ENCODE peak calls at places on chromosome 17, in eight cellular contexts. One of them, this sample, is unnamed.

GRCh38 chr17:4881761-4882555 is 17.4 kb upstream of the C17orf107 start:
- DNase-seq in uterus: no peak
- DNase-seq in upper lobe of right lung: peak
- DNase-seq in dorsolateral prefrontal cortex: peak
- DNase-seq in AG10803: no peak
- DNase-seq in PC-9: peak
- DNase-seq in testis: peak
- DNase-seq in IMR-90: peak
- DNase-seq in this sample: peak

GRCh38 chr17:37177234-37177633 is 198.6 kb upstream of the C17orf78 start:
- DNase-seq in testis: no peak
- DNase-seq in AG10803: no peak
- DNase-seq in IMR-90: no peak
- DNase-seq in PC-9: no peak
- DNase-seq in dorsolateral prefrontal cortex: no peak
- DNase-seq in upper lobe of right lung: no peak
- DNase-seq in uterus: no peak
- DNase-seq in this sample: no peak

GRCh38 chr17:42097691-42098661 is at the start of gene ZNF385C:
- DNase-seq in upper lobe of right lung: no peak
- DNase-seq in dorsolateral prefrontal cortex: no peak
- DNase-seq in testis: no peak
- DNase-seq in AG10803: no peak
- DNase-seq in IMR-90: no peak
- DNase-seq in uterus: no peak
- DNase-seq in PC-9: no peak
- DNase-seq in this sample: no peak

GRCh38 chr17:57350266-57350665 is 93.9 kb downstream of the MSI2 start:
- DNase-seq in dorsolateral prefrontal cortex: no peak
- DNase-seq in uterus: no peak
- DNase-seq in AG10803: no peak
- DNase-seq in upper lobe of right lung: no peak
- DNase-seq in PC-9: no peak
- DNase-seq in IMR-90: peak
- DNase-seq in testis: peak
- DNase-seq in this sample: no peak

GRCh38 chr17:3502466-3502865 is 26.7 kb downstream of the ASPA start:
- DNase-seq in dorsolateral prefrontal cortex: no peak
- DNase-seq in testis: no peak
- DNase-seq in uterus: no peak
- DNase-seq in upper lobe of right lung: no peak
- DNase-seq in IMR-90: no peak
- DNase-seq in AG10803: no peak
- DNase-seq in PC-9: no peak
- DNase-seq in this sample: no peak

GRCh38 chr17:57349533-57350227 is 93.4 kb downstream of the MSI2 start:
- DNase-seq in IMR-90: peak
- DNase-seq in testis: no peak
- DNase-seq in upper lobe of right lung: no peak
- DNase-seq in AG10803: no peak
- DNase-seq in PC-9: no peak
- DNase-seq in uterus: no peak
- DNase-seq in dorsolateral prefrontal cortex: no peak
- DNase-seq in this sample: no peak

GRCh38 chr17:64024781-64025731 is 4.6 kb upstream of the ICAM2 start:
- DNase-seq in uterus: no peak
- DNase-seq in upper lobe of right lung: no peak
- DNase-seq in testis: no peak
- DNase-seq in AG10803: no peak
- DNase-seq in IMR-90: peak
- DNase-seq in PC-9: no peak
- DNase-seq in dorsolateral prefrontal cortex: no peak
- DNase-seq in this sample: peak

GRCh38 chr17:82642022-82642421 is 6.2 kb downstream of the WDR45B start:
- DNase-seq in PC-9: no peak
- DNase-seq in uterus: no peak
- DNase-seq in upper lobe of right lung: no peak
- DNase-seq in testis: no peak
- DNase-seq in AG10803: no peak
- DNase-seq in dorsolateral prefrontal cortex: no peak
- DNase-seq in IMR-90: no peak
- DNase-seq in this sample: no peak

GRCh38 chr17:47949951-47950350 is 7.7 kb downstream of the PRR15L start:
- DNase-seq in uterus: no peak
- DNase-seq in AG10803: no peak
- DNase-seq in testis: no peak
- DNase-seq in dorsolateral prefrontal cortex: no peak
- DNase-seq in upper lobe of right lung: no peak
- DNase-seq in PC-9: no peak
- DNase-seq in IMR-90: no peak
- DNase-seq in this sample: no peak

GRCh38 chr17:31509095-31509804 is 117.8 kb downstream of the RAB11FIP4 start:
- DNase-seq in uterus: no peak
- DNase-seq in AG10803: no peak
- DNase-seq in upper lobe of right lung: no peak
- DNase-seq in IMR-90: no peak
- DNase-seq in PC-9: no peak
- DNase-seq in testis: peak
- DNase-seq in dorsolateral prefrontal cortex: no peak
- DNase-seq in this sample: no peak

GRCh38 chr17:81514485-81514734 is 1.8 kb upstream of the ACTG1 start:
- DNase-seq in testis: no peak
- DNase-seq in uterus: no peak
- DNase-seq in PC-9: no peak
- DNase-seq in upper lobe of right lung: no peak
- DNase-seq in dorsolateral prefrontal cortex: no peak
- DNase-seq in IMR-90: no peak
- DNase-seq in AG10803: no peak
- DNase-seq in this sample: no peak

DNA sequence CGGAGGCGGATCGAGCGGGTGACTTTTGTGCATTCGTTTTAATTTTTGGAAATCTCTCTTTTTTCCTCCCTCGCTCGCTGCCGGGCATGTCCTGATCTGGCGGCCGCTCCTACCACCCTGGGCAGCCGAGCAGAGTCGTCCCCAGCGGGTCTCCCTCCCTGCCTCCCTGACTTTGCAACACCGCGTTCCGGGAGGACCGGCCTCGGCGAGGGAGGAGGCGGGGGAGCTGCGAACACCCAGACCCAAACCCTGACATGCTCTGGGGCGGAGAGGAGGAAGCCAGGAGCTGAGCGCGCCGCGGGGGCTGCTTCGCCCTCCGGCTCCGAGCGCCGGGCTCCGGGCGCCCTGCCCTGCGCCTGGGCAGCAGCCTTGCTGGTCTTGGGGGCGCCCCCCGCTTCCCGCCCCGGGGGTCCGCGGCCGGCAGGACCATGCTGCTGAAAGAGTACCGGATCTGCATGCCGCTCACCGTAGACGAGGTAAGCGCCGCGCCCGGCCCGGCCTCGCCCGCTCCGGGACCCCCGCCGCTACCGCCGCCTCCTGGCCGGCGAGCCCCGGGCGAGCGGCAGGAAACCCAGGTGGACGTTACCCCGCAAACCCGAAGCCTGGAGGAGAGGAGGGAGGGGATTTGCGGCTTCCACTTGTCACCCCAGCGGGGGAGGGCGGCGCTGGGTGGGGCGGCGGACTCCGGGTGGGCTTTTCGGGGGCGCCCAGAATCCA is 804 bp downstream of the PITPNC1 start:
- DNase-seq in upper lobe of right lung: peak
- DNase-seq in uterus: peak
- DNase-seq in testis: peak
- DNase-seq in IMR-90: peak
- DNase-seq in PC-9: no peak
- DNase-seq in AG10803: peak
- DNase-seq in dorsolateral prefrontal cortex: peak
- DNase-seq in this sample: peak
- TF ChIP-seq CTCF in upper lobe of right lung: peak
- TF ChIP-seq CTCF in uterus: no peak
- TF ChIP-seq CTCF in testis: peak
- TF ChIP-seq CTCF in IMR-90: peak
- TF ChIP-seq CTCF in PC-9: no peak
- TF ChIP-seq CTCF in AG10803: no peak
- TF ChIP-seq CTCF in dorsolateral prefrontal cortex: no peak
- TF ChIP-seq CTCF in this sample: peak

GRCh38 chr17:29618272-29619065 is 4.2 kb downstream of the CORO6 start:
- DNase-seq in IMR-90: no peak
- DNase-seq in uterus: no peak
- DNase-seq in upper lobe of right lung: no peak
- DNase-seq in testis: no peak
- DNase-seq in AG10803: no peak
- DNase-seq in dorsolateral prefrontal cortex: no peak
- DNase-seq in PC-9: no peak
- DNase-seq in this sample: no peak
- H3K4me3 ChIP-seq in IMR-90: no peak
- H3K4me3 ChIP-seq in uterus: no peak
- H3K4me3 ChIP-seq in upper lobe of right lung: peak
- H3K4me3 ChIP-seq in testis: no peak
- H3K4me3 ChIP-seq in AG10803: no peak
- H3K4me3 ChIP-seq in dorsolateral prefrontal cortex: peak
- H3K4me3 ChIP-seq in PC-9: no peak
- H3K4me3 ChIP-seq in this sample: no peak

DNA sequence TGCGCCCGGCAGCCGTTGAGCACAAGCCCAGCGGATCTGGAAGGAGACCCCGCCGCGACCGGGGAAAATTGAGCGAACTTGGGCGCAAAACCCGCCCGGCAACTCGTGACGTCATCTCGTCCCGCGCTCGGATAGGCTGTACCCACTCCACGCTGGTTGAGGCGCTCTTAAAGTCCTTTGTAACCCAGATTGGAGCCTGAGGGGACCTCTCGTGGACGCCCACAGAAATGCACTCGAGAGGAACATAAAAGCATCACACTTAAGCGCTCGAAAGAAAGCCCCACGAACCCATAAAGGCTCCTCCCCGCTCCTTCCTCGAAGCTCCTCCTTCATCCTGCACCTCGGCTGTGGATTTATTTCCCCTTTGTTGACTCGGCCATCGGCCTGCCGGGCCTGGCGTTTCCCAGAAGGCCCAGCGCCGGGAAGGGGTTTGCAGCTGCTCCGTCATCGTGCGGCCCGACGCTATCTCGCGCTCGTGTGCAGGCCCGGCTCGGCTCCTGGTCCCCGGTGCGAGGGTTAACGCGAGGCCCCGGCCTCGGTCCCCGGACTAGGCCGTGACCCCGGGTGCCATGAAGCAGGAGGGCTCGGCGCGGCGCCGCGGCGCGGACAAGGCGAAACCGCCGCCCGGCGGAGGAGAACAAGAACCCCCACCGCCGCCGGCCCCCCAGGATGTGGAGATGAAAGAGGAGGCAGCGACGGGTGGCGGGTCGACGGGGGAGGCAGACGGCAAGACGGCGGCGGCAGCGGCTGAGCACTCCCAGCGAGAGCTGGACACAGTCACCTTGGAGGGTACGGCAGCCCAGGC is at the start of gene PSMD3:
- DNase-seq in AG10803: peak
- DNase-seq in uterus: peak
- DNase-seq in PC-9: peak
- DNase-seq in upper lobe of right lung: peak
- DNase-seq in IMR-90: peak
- DNase-seq in testis: peak
- DNase-seq in dorsolateral prefrontal cortex: peak
- DNase-seq in this sample: peak
- TF ChIP-seq CTCF in AG10803: peak
- TF ChIP-seq CTCF in uterus: peak
- TF ChIP-seq CTCF in PC-9: peak
- TF ChIP-seq CTCF in upper lobe of right lung: peak
- TF ChIP-seq CTCF in IMR-90: peak
- TF ChIP-seq CTCF in testis: peak
- TF ChIP-seq CTCF in dorsolateral prefrontal cortex: peak
- TF ChIP-seq CTCF in this sample: peak

DNA sequence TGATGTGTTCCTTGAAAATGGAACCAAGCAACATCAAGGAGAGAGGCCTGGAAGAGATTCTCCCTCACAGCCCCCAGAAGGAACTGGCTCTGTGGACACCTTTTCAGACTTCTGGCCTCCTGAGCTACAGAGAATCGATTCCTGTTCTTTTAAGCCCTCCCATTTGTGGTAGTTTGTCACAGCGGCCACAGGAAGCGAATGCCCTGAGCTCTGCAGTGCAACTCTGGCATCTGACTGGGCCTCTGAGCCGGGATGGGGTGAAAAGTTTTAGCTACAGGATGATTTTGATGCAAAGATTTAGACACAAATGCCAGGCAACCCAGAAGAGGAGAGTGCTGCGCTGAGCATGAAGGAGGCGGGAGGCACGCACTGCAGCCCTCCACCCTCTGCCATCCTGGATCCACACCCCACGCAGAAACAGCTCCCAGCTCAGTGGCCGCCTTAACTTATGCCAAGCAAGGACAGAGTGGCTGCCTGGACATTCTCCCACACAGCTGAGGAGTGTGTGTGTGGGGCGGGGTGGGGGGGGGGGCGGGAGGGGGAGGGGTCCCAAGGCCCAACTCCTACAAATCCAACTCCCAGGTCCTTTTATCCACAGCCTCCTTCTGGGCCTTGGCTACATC is 2.2 kb downstream of the TIMP2 start:
- DNase-seq in PC-9: no peak
- DNase-seq in upper lobe of right lung: no peak
- DNase-seq in AG10803: no peak
- DNase-seq in uterus: no peak
- DNase-seq in dorsolateral prefrontal cortex: no peak
- DNase-seq in testis: peak
- DNase-seq in IMR-90: no peak
- DNase-seq in this sample: no peak
- H3K4me3 ChIP-seq in PC-9: peak
- H3K4me3 ChIP-seq in upper lobe of right lung: peak
- H3K4me3 ChIP-seq in AG10803: peak
- H3K4me3 ChIP-seq in uterus: peak
- H3K4me3 ChIP-seq in dorsolateral prefrontal cortex: peak
- H3K4me3 ChIP-seq in testis: no peak
- H3K4me3 ChIP-seq in IMR-90: peak
- H3K4me3 ChIP-seq in this sample: peak

DNA sequence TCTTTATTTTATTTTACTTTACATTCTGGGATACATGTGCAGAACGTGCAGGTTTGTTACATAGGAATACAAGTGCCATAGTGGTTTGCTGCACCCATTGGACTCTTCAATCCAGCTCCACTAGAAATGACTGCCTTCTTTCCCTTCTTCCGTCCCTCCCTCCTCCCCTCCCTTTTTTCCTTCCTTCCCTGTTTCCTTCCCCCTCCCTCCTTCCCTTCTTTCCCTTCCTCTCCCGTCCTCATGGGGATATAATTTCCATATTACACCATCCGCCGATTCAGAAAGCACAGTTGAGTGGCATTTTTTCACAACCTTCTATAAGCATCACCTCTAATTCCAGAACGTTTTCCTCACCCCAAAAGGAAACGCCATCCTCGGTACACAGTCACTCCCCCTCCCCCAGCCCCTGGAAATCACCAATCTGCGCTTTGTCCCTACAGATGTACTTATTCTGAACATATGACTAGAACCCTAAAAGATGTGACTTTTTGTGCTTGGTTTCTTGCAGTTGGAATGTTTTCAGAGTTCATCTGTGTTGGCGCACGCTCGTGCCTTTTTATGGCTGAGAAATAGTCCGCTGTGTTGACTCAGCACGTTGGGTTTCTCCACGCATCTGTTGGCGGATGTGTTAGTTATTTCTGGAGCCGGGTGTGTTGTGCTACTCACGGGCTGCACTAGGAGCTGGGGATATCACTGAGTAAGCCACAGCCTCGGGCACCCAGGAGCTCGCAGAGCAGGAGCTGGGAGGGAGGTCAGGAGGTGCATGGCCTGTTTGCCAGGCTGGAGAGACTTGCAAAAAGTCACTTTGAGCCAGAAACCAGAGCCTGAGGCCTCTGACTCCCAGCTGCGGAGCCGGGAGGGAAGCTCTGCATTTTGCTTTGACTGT is 336.4 kb downstream of the SEC14L1 start:
- DNase-seq in dorsolateral prefrontal cortex: peak
- DNase-seq in AG10803: peak
- DNase-seq in IMR-90: peak
- DNase-seq in uterus: peak
- DNase-seq in PC-9: no peak
- DNase-seq in upper lobe of right lung: no peak
- DNase-seq in testis: peak
- DNase-seq in this sample: peak
- TF ChIP-seq CTCF in dorsolateral prefrontal cortex: no peak
- TF ChIP-seq CTCF in AG10803: peak
- TF ChIP-seq CTCF in IMR-90: no peak
- TF ChIP-seq CTCF in uterus: peak
- TF ChIP-seq CTCF in PC-9: no peak
- TF ChIP-seq CTCF in upper lobe of right lung: no peak
- TF ChIP-seq CTCF in testis: no peak
- TF ChIP-seq CTCF in this sample: no peak

This sample was measured in fibroblast of pulmonary artery.